ENCODE peak calls at places on chromosome 1, in four cellular contexts. Z is mucosa of descending colon, T is stomach, W is heart right ventricle. M is an unnamed sample.

GRCh38 chr1:240487493-240487892 is 124.5 kb downstream of the GREM2 start:
- DNase-seq in Z (no peak), T (no peak), W (no peak), M (no peak)

GRCh38 chr1:23174383-23175110 is 5.9 kb upstream of the LUZP1 start:
- DNase-seq in Z (no peak), T (no peak), W (no peak), M (no peak)

GRCh38 chr1:212367474-212368072 is 47.1 kb downstream of the PACC1 start:
- DNase-seq in Z (no peak), T (no peak), W (no peak), M (no peak)

GRCh38 chr1:176575991-176576390 is 113.0 kb downstream of the PAPPA2 start:
- DNase-seq in Z (no peak), T (no peak), W (no peak), M (no peak)

GRCh38 chr1:10615932-10616671 is 141.4 kb downstream of the PEX14 start:
- DNase-seq in Z (no peak), T (no peak), W (no peak), M (no peak)

GRCh38 chr1:63795455-63795854 is 21.6 kb downstream of the ROR1 start:
- DNase-seq in Z (no peak), T (no peak), W (no peak), M (no peak)

GRCh38 chr1:219773775-219774174 is 154.6 kb downstream of the SLC30A10 start:
- DNase-seq in Z (no peak), T (no peak), W (no peak), M (no peak)

GRCh38 chr1:1597275-1597930 is 2.5 kb downstream of the FNDC10 start:
- DNase-seq in Z (no peak), T (no peak), W (no peak), M (no peak)

GRCh38 chr1:155322571-155322952 is 1.9 kb downstream of the RUSC1 start:
- DNase-seq in Z (peak; percentile 39), T (no peak), W (peak; percentile 41), M (peak; percentile 78)

GRCh38 chr1:29761159-29761928 is 525.0 kb downstream of the PTPRU start:
- DNase-seq in Z (no peak), T (no peak), W (no peak), M (no peak)

GRCh38 chr1:114219247-114219872 is 65.7 kb upstream of the SYT6 start:
- DNase-seq in Z (no peak), T (no peak), W (no peak), M (no peak)

GRCh38 chr1:114222920-114223319 is 69.3 kb upstream of the SYT6 start:
- DNase-seq in Z (no peak), T (no peak), W (no peak), M (no peak)

GRCh38 chr1:114216431-114217173 is 62.9 kb upstream of the SYT6 start:
- DNase-seq in Z (no peak), T (no peak), W (no peak), M (no peak)

GRCh38 chr1:114215426-114215825 is 61.8 kb upstream of the SYT6 start:
- DNase-seq in Z (no peak), T (no peak), W (no peak), M (no peak)

DNA sequence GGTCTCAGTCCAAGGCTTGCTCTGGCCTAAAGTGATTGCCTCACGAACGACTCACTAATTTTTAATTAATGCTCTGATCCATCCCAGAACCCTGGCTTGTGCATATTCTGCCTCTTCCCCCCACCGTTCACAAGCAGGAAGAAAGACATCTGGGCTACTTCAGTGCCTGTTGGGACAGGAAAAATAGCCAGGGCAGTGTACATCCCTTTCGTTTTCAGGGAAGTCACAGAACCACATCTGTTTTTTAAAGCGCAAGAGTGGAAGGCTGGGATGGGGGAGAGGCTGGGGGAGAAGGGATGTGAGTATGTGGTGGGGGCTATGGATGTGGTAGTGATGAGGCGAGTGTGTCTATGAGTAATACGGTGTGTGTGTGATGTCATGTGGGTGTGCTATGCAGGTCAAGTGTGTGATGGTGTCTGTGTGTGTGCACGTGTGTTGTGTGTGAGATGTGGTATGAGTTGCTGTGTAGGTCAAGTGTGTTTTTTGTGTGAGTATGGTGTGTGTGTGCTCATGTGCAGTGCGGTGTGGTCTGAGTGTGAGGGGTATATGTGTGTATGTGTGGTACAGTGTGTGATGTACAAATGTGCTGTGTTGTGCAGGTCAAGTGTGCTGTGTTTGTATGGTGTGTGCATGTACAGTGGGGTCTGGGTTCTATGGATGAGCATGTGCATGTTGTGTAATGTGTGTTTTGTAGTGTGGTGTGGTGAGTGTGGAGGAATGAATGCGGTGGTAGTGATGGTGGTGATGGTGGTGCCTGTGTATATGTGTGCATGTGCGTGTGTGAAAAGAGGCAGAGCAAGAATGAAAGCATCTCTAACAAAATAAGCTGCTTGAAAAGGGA is 64.9 kb upstream of the SYT6 start:
- DNase-seq in Z (no peak), T (no peak), W (no peak), M (no peak)
- H3K4me3 ChIP-seq in Z (no peak overlapping the region), T (peak overlapping the region; percentile 16), W (peak overlapping the region; percentile 24), M (no peak overlapping the region)

GRCh38 chr1:8681317-8681650 is 136.2 kb downstream of the RERE start:
- DNase-seq in Z (no peak), T (no peak), W (no peak), M (no peak)
- H3K4me3 ChIP-seq in Z (no peak overlapping the region), T (peak overlapping the region; percentile 23), W (peak overlapping the region; percentile 25), M (no peak overlapping the region)

GRCh38 chr1:40132383-40133121 is 28.6 kb upstream of the RLF start:
- DNase-seq in Z (no peak), T (no peak), W (no peak), M (no peak)
- H3K4me3 ChIP-seq in Z (no peak overlapping the region), T (peak overlapping the region; percentile 25), W (peak overlapping the region; percentile 32), M (peak overlapping the region; percentile 46)

GRCh38 chr1:225772323-225772768 is 5.3 kb upstream of the SRP9 start:
- DNase-seq in Z (peak; percentile 90), T (peak; percentile 93), W (peak; percentile 90), M (no peak)
- H3K4me3 ChIP-seq in Z (no peak overlapping the region), T (no peak overlapping the region), W (no peak overlapping the region), M (no peak overlapping the region)

DNA sequence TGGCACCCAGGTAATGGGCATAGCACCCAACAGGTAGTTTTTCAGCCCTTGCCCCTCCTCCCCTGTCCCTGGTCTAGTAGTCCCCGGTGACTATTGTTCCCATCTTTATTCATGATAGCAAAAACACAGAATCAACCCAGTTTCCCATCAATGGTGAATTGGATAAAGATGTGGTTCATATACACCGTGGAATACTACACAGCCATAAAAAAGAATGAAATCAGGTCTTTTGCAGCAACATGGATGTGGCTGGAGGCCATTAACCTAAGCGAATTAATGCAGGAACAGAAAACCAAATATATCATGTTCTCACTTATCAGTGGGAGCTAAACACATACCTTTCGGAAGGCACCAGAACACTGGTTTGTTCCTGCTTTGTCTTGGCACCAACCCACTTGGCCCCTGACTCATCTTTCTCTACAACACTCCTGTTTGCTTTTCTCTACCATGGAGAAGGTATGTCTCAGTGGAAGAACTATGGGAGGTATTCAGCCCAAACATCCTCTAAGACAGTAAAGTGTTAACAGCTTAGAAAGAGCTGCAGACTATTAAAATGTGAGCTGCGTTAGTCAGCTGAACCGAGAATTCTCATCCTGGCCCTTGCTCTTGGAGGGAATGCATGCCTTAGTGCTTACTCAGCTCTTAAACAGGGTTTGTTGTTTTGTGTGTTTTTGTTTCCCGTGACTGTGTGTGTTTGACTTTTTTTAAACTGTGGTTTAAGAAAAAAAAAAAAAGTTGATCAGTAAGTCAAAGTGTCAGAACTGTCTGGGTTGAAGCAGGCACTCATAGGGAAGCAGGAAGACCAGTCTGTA is 203.0 kb downstream of the TOMM20 start:
- DNase-seq in Z (no peak), T (no peak), W (no peak), M (peak; percentile 81)
- H3K4me3 ChIP-seq in Z (no peak overlapping the region), T (no peak overlapping the region), W (no peak overlapping the region), M (no peak overlapping the region)

GRCh38 chr1:14945132-14946010 is 208.2 kb upstream of the TMEM51 start:
- DNase-seq in Z (peak; percentile 29), T (peak; percentile 30), W (peak; percentile 41), M (peak; percentile 85)
- H3K4me3 ChIP-seq in Z (no peak overlapping the region), T (no peak overlapping the region), W (peak overlapping the region; percentile 39), M (peak overlapping the region; percentile 22)

GRCh38 chr1:223715710-223716103 is 3.4 kb downstream of the CAPN2 start:
- DNase-seq in Z (no peak), T (no peak), W (no peak), M (no peak)
- H3K4me3 ChIP-seq in Z (no peak overlapping the region), T (no peak overlapping the region), W (peak overlapping the region; percentile 19), M (peak overlapping the region; percentile 74)

M was measured in ascending aorta.